ENCODE peak calls at places on chromosomes 12 and 14, in ten cellular contexts. S is GM04503; O is NCI-H1092; R is glomerular endothelial cell; H is retina; V is mucosa of descending colon; B is brain microvascular endothelial cell; I is ascending aorta; K is activated CD4-positive, alpha-beta T cell treated with anti-CD3 and anti-CD28 coated beads for 48 hours; N is central memory CD4-positive, alpha-beta T cell. J is an unnamed sample.

GRCh38 chr14:71668942-71669341 is 263.3 kb upstream of the RGS6 start:
- DNase-seq in O (no peak), N (no peak), V (no peak), H (no peak), R (no peak), I (no peak), B (no peak), K (no peak), S (no peak), J (no peak)

GRCh38 chr14:71361335-71361734 is 454.1 kb downstream of the PCNX1 start:
- DNase-seq in V (no peak), O (no peak), H (no peak), K (no peak), S (no peak), R (no peak), I (no peak), N (no peak), B (peak), J (no peak)

GRCh38 chr14:77965919-77966435 is 166.1 kb downstream of the ADCK1 start:
- DNase-seq in S (no peak), H (peak), K (peak), V (peak), I (no peak), N (no peak), B (peak), R (no peak), O (peak), J (no peak)

GRCh38 chr12:116818341-116818856 is 62.8 kb downstream of the HRK start:
- DNase-seq in I (peak), B (no peak), H (no peak), S (no peak), R (no peak), O (peak), K (peak), N (peak), V (no peak), J (no peak)

GRCh38 chr12:112382866-112383265 is 635 bp upstream of the HECTD4 start:
- DNase-seq in B (no peak), I (peak), K (no peak), O (no peak), S (no peak), V (no peak), N (no peak), R (no peak), H (no peak), J (no peak)

GRCh38 chr12:52581066-52581465 is 7.4 kb upstream of the KRT74 start:
- DNase-seq in N (no peak), B (no peak), I (no peak), K (no peak), V (no peak), O (no peak), H (no peak), S (no peak), R (no peak), J (no peak)

GRCh38 chr14:100438678-100439592 is 115.8 kb downstream of the SLC25A47 start:
- DNase-seq in K (peak), S (peak), V (peak), N (no peak), R (no peak), H (no peak), B (peak), I (no peak), O (no peak), J (peak)

GRCh38 chr14:24115451-24116110 is 832 bp upstream of the NRL start:
- DNase-seq in S (no peak), B (no peak), K (no peak), R (no peak), H (no peak), N (no peak), O (no peak), I (no peak), V (peak), J (no peak)

GRCh38 chr12:52247622-52248540 is 14.8 kb downstream of the KRT7 start:
- DNase-seq in I (peak), B (no peak), V (no peak), O (no peak), R (no peak), K (no peak), H (no peak), S (no peak), N (no peak), J (no peak)

GRCh38 chr12:93311827-93312226 is 65.9 kb upstream of the NUDT4 start:
- DNase-seq in K (no peak), N (no peak), H (no peak), I (no peak), R (no peak), V (no peak), O (no peak), S (no peak), B (no peak), J (no peak)

GRCh38 chr12:8572507-8572906 is 31.8 kb upstream of the CLEC4E start:
- DNase-seq in V (no peak), B (no peak), O (no peak), I (no peak), H (no peak), S (no peak), K (no peak), N (peak), R (no peak), J (no peak)

GRCh38 chr12:119229837-119230236 is 51.1 kb downstream of the HSPB8 start:
- DNase-seq in S (no peak), N (no peak), K (no peak), R (no peak), O (no peak), H (peak), I (peak), B (peak), V (no peak), J (no peak)

GRCh38 chr14:99393059-99393655 is 87.5 kb downstream of the SETD3 start:
- DNase-seq in I (no peak), N (peak), B (no peak), K (peak), R (no peak), S (no peak), V (peak), O (no peak), H (no peak), J (no peak)

GRCh38 chr14:68306934-68307758 is 485.7 kb downstream of the ZFP36L1 start:
- DNase-seq in S (no peak), K (no peak), I (peak), N (no peak), V (peak), B (no peak), R (no peak), O (peak), H (no peak), J (no peak)

GRCh38 chr12:127153996-127154395 is 1113.0 kb upstream of the TMEM132C start:
- DNase-seq in K (no peak), O (no peak), N (no peak), V (no peak), R (no peak), S (no peak), H (no peak), B (no peak), I (no peak), J (no peak)